ENCODE peak calls at places on chromosome 18, in nine cellular contexts. J is H1, W is heart left ventricle, K is OCI-LY7, H is AG04450, Q is SK-N-SH, E is AG10803, C is trophoblast cell, S is transverse colon. N is an unnamed sample.

GRCh38 chr18:23528580-23529472 is 25.5 kb downstream of the RMC1 start:
- DNase-seq in J (no peak), S (peak), K (no peak), E (peak), C (peak), H (no peak), W (peak), Q (no peak), N (no peak)

GRCh38 chr18:74546751-74547530 is 12.6 kb downstream of the CNDP1 start:
- DNase-seq in K (no peak), H (no peak), W (peak), C (peak), S (no peak), Q (no peak), J (no peak), E (peak), N (peak)

GRCh38 chr18:49174478-49174877 is 223.7 kb upstream of the SMAD7 start:
- DNase-seq in E (peak), S (no peak), K (no peak), Q (no peak), H (peak), C (no peak), W (no peak), J (no peak), N (peak)

GRCh38 chr18:57748770-57749603 is 54.1 kb downstream of the ATP8B1 start:
- DNase-seq in C (peak), E (no peak), J (no peak), H (no peak), K (peak), S (no peak), Q (no peak), W (no peak), N (peak)

GRCh38 chr18:1147616-1148184 is 243.0 kb downstream of the ADCYAP1 start:
- DNase-seq in E (no peak), W (no peak), H (no peak), C (no peak), S (no peak), K (no peak), J (no peak), Q (no peak), N (no peak)

GRCh38 chr18:73940721-73941120 is 206.9 kb downstream of the FBXO15 start:
- DNase-seq in W (no peak), C (no peak), S (no peak), K (no peak), Q (no peak), J (no peak), H (no peak), E (no peak), N (no peak)

GRCh38 chr18:23280844-23281243 is 145.6 kb downstream of the CABLES1 start:
- DNase-seq in C (no peak), E (no peak), W (no peak), K (no peak), H (no peak), J (no peak), S (no peak), Q (no peak), N (no peak)

GRCh38 chr18:27785815-27786537 is 391.0 kb downstream of the CDH2 start:
- DNase-seq in C (no peak), J (no peak), W (no peak), H (no peak), E (no peak), S (no peak), K (no peak), Q (no peak), N (no peak)

GRCh38 chr18:49814147-49814499 is 790 bp upstream of the ACAA2 start:
- DNase-seq in J (no peak), W (no peak), Q (peak), S (peak), H (peak), C (peak), K (no peak), E (peak), N (peak)

GRCh38 chr18:37519506-37520135 is 46.0 kb downstream of the CELF4 start:
- DNase-seq in W (no peak), C (no peak), J (no peak), S (no peak), Q (no peak), H (no peak), E (no peak), K (no peak), N (no peak)

GRCh38 chr18:63788447-63789096 is 13.4 kb downstream of the SERPINB7 start:
- DNase-seq in S (no peak), Q (no peak), J (no peak), C (peak), W (no peak), E (peak), H (peak), K (no peak), N (peak)

GRCh38 chr18:25827961-25828561 is 262.4 kb downstream of the SS18 start:
- DNase-seq in C (peak), H (no peak), J (no peak), E (peak), S (no peak), K (no peak), W (no peak), Q (peak), N (no peak)

GRCh38 chr18:60980422-60981005 is 352.7 kb upstream of the CDH20 start:
- DNase-seq in W (no peak), Q (no peak), S (no peak), C (no peak), H (no peak), K (no peak), E (no peak), J (no peak), N (no peak)

GRCh38 chr18:35231052-35231451 is 9.8 kb upstream of the ZNF397 start:
- DNase-seq in W (peak), S (peak), J (peak), E (peak), Q (peak), K (peak), C (peak), H (peak), N (peak)

GRCh38 chr18:36692331-36692730 is 136.5 kb downstream of the TPGS2 start:
- DNase-seq in S (no peak), C (no peak), Q (peak), E (peak), W (no peak), H (peak), J (no peak), K (no peak), N (no peak)

GRCh38 chr18:56789004-56789888 is 138.1 kb downstream of the WDR7 start:
- DNase-seq in K (peak), C (peak), Q (peak), J (peak), S (peak), W (peak), H (no peak), E (no peak), N (no peak)

GRCh38 chr18:56756971-56757370 is 105.8 kb downstream of the WDR7 start:
- DNase-seq in C (no peak), K (no peak), S (no peak), W (no peak), Q (no peak), J (no peak), E (no peak), H (no peak), N (no peak)

GRCh38 chr18:11823545-11823944 is 27.7 kb upstream of the CHMP1B start:
- DNase-seq in E (no peak), S (no peak), C (no peak), H (no peak), K (no peak), Q (no peak), W (no peak), J (no peak), N (no peak)

GRCh38 chr18:52150050-52150449 is 189.9 kb upstream of the DCC start:
- DNase-seq in C (no peak), E (no peak), J (no peak), H (no peak), K (no peak), S (no peak), W (no peak), Q (no peak), N (no peak)

GRCh38 chr18:24270358-24270936 is 127.2 kb downstream of the OSBPL1A start:
- DNase-seq in K (no peak), S (no peak), H (no peak), C (no peak), W (no peak), Q (no peak), E (no peak), J (no peak), N (no peak)

GRCh38 chr18:75213610-75214009 is 3.0 kb downstream of the TSHZ1 start:
- DNase-seq in J (no peak), K (no peak), S (no peak), E (peak), W (no peak), Q (no peak), H (no peak), C (no peak), N (no peak)

GRCh38 chr18:35215026-35215425 is 25.8 kb upstream of the ZNF397 start:
- DNase-seq in C (no peak), S (no peak), W (no peak), E (no peak), J (no peak), H (no peak), Q (no peak), K (no peak), N (no peak)

GRCh38 chr18:45061359-45061758 is 380.7 kb downstream of the SETBP1 start:
- DNase-seq in K (no peak), J (no peak), S (no peak), H (no peak), W (no peak), C (no peak), E (no peak), Q (no peak), N (no peak)

GRCh38 chr18:11320981-11321380 is 171.6 kb upstream of the PIEZO2 start:
- DNase-seq in W (no peak), K (no peak), E (peak), S (no peak), Q (no peak), J (no peak), C (no peak), H (no peak), N (no peak)

GRCh38 chr18:30682667-30683066 is 359.9 kb downstream of the DSC3 start:
- DNase-seq in W (no peak), K (no peak), C (peak), S (no peak), E (no peak), H (no peak), J (no peak), Q (no peak), N (no peak)

GRCh38 chr18:46452820-46453219 is 204.2 kb downstream of the LOXHD1 start:
- DNase-seq in J (no peak), Q (no peak), S (no peak), E (peak), H (no peak), K (no peak), W (no peak), C (no peak), N (no peak)

GRCh38 chr18:44111337-44111736 is 569.4 kb upstream of the SETBP1 start:
- DNase-seq in S (no peak), Q (no peak), H (no peak), K (no peak), J (no peak), C (no peak), W (no peak), E (no peak), N (no peak)

GRCh38 chr18:11178951-11179549 is 29.7 kb upstream of the PIEZO2 start:
- DNase-seq in Q (no peak), C (no peak), E (peak), H (no peak), W (peak), S (no peak), K (no peak), J (no peak), N (no peak)

GRCh38 chr18:8948011-8948410 is 154.5 kb upstream of the NDUFV2 start:
- DNase-seq in S (no peak), J (no peak), Q (no peak), E (peak), K (no peak), H (no peak), W (no peak), C (no peak), N (no peak)
- H3K4me3 ChIP-seq in S (no peak), J (no peak), Q (peak), E (no peak), K (no peak), H (no peak), W (no peak), C (no peak), N (no peak)

GRCh38 chr18:3411854-3412268 is 38.1 kb upstream of the TGIF1 start:
- DNase-seq in W (peak), J (no peak), E (peak), K (no peak), C (peak), H (no peak), S (peak), Q (no peak), N (no peak)
- H3K4me3 ChIP-seq in W (peak), J (no peak), E (peak), K (no peak), C (no peak), H (peak), S (peak), Q (no peak), N (peak)

DNA sequence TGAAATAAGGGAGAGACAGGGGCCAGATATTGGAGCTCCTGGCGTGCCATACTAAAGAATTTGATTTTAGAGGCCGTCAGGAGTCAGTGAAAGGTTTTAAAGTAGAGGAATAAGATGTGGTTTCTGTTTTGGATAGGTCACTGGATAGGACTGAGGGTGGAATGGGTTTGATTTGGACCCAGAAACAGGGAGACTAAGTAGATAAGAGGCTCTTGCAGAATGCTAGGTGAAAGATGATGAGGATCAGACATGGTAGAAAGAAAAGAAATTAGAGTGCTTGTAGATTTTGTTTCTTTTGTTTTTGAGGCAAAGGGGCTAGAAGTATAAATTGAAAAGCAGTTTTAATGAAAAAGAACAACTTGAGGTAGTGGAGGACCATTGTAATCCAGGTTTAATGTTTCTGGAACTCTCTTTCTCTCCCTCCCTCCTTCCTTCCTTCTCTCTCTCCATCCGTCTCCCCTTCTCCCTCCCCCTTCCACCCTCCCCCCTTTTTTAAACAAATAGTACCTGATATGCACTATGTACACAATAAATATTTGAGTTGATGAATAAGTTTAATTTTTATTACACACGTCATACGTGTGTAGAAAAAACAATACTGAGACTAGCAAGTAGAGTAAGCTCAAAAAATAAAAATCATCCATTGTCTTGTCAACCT is 1.9 kb downstream of the NDUFV2 start:
- DNase-seq in C (no peak), Q (no peak), H (no peak), S (no peak), K (no peak), J (no peak), W (no peak), E (no peak), N (no peak)
- H3K4me3 ChIP-seq in C (no peak), Q (peak), H (peak), S (peak), K (peak), J (peak), W (peak), E (peak), N (peak)

GRCh38 chr18:7566587-7567486 is at the start of gene PTPRM:
- DNase-seq in E (peak), S (peak), H (no peak), J (peak), C (peak), K (no peak), W (peak), Q (peak), N (no peak)

GRCh38 chr18:7567487-7568425 is 640 bp downstream of the PTPRM start:
- DNase-seq in J (peak), H (no peak), K (no peak), C (peak), Q (peak), E (peak), W (peak), S (peak), N (no peak)

GRCh38 chr18:7565677-7566076 is 1.4 kb upstream of the PTPRM start:
- DNase-seq in S (no peak), K (no peak), C (no peak), J (no peak), H (no peak), E (no peak), Q (no peak), W (no peak), N (no peak)

GRCh38 chr18:7566244-7566586 is 901 bp upstream of the PTPRM start:
- DNase-seq in J (no peak), W (no peak), C (no peak), S (no peak), E (no peak), Q (no peak), H (no peak), K (no peak), N (no peak)

GRCh38 chr18:7568426-7568825 is 1.3 kb downstream of the PTPRM start:
- DNase-seq in E (peak), J (no peak), K (no peak), W (peak), H (no peak), Q (peak), S (peak), C (no peak), N (no peak)
- H3K4me3 ChIP-seq in E (peak), J (peak), K (no peak), W (peak), H (peak), Q (peak), S (peak), C (peak), N (peak)

GRCh38 chr18:79405781-79406575 is 10.2 kb downstream of the NFATC1 start:
- DNase-seq in Q (no peak), S (peak), E (no peak), J (no peak), H (no peak), C (no peak), W (peak), K (peak), N (no peak)
- H3K4me3 ChIP-seq in Q (no peak), S (no peak), E (no peak), J (no peak), H (no peak), C (no peak), W (no peak), K (peak), N (no peak)

GRCh38 chr18:55419939-55420664 is 167.9 kb downstream of the TCF4 start:
- DNase-seq in J (no peak), S (no peak), Q (no peak), H (no peak), K (no peak), E (peak), W (no peak), C (no peak), N (no peak)
- H3K4me3 ChIP-seq in J (no peak), S (no peak), Q (no peak), H (peak), K (peak), E (peak), W (peak), C (no peak), N (peak)

GRCh38 chr18:13500891-13501887 is 225.2 kb downstream of the FAM210A start:
- DNase-seq in S (peak), Q (no peak), J (no peak), C (peak), W (peak), K (no peak), E (peak), H (no peak), N (peak)
- H3K4me3 ChIP-seq in S (no peak), Q (no peak), J (no peak), C (no peak), W (no peak), K (no peak), E (peak), H (no peak), N (no peak)